ENCODE peak calls at places on chromosome 10, in five cellular contexts. One of them, this sample, is unnamed.

GRCh38 chr10:84842593-84842992 is 514.2 kb downstream of the CCSER2 start:
- DNase-seq in activated CD8-positive, alpha-beta memory T cell treated with anti-CD3 and anti-CD28 coated beads for 4 hours: no peak
- DNase-seq in frontal cortex: no peak
- DNase-seq in activated naive CD8-positive, alpha-beta T cell treated with anti-CD3 and anti-CD28 coated beads for 36 hours: no peak
- DNase-seq in CD8-positive, alpha-beta memory T cell: no peak
- DNase-seq in this sample: no peak

GRCh38 chr10:60679388-60679987 is 98.8 kb upstream of the CDK1 start:
- DNase-seq in activated CD8-positive, alpha-beta memory T cell treated with anti-CD3 and anti-CD28 coated beads for 4 hours: no peak
- DNase-seq in frontal cortex: no peak
- DNase-seq in activated naive CD8-positive, alpha-beta T cell treated with anti-CD3 and anti-CD28 coated beads for 36 hours: no peak
- DNase-seq in CD8-positive, alpha-beta memory T cell: no peak
- DNase-seq in this sample: no peak

GRCh38 chr10:29950391-29950790 is 109.0 kb downstream of the JCAD start:
- DNase-seq in activated CD8-positive, alpha-beta memory T cell treated with anti-CD3 and anti-CD28 coated beads for 4 hours: no peak
- DNase-seq in activated naive CD8-positive, alpha-beta T cell treated with anti-CD3 and anti-CD28 coated beads for 36 hours: no peak
- DNase-seq in frontal cortex: no peak
- DNase-seq in CD8-positive, alpha-beta memory T cell: no peak
- DNase-seq in this sample: no peak

GRCh38 chr10:22823109-22823508 is 104.7 kb upstream of the ARMC3 start:
- DNase-seq in activated naive CD8-positive, alpha-beta T cell treated with anti-CD3 and anti-CD28 coated beads for 36 hours: no peak
- DNase-seq in CD8-positive, alpha-beta memory T cell: no peak
- DNase-seq in frontal cortex: no peak
- DNase-seq in activated CD8-positive, alpha-beta memory T cell treated with anti-CD3 and anti-CD28 coated beads for 4 hours: no peak
- DNase-seq in this sample: no peak

GRCh38 chr10:68142761-68143160 is 33.5 kb downstream of the MYPN start:
- DNase-seq in activated naive CD8-positive, alpha-beta T cell treated with anti-CD3 and anti-CD28 coated beads for 36 hours: no peak
- DNase-seq in frontal cortex: no peak
- DNase-seq in CD8-positive, alpha-beta memory T cell: no peak
- DNase-seq in activated CD8-positive, alpha-beta memory T cell treated with anti-CD3 and anti-CD28 coated beads for 4 hours: no peak
- DNase-seq in this sample: no peak

GRCh38 chr10:92629945-92630344 is 37.0 kb downstream of the KIF11 start:
- DNase-seq in CD8-positive, alpha-beta memory T cell: no peak
- DNase-seq in activated CD8-positive, alpha-beta memory T cell treated with anti-CD3 and anti-CD28 coated beads for 4 hours: no peak
- DNase-seq in activated naive CD8-positive, alpha-beta T cell treated with anti-CD3 and anti-CD28 coated beads for 36 hours: no peak
- DNase-seq in frontal cortex: no peak
- DNase-seq in this sample: no peak

GRCh38 chr10:78514459-78514858 is 480.8 kb downstream of the RPS24 start:
- DNase-seq in frontal cortex: no peak
- DNase-seq in activated naive CD8-positive, alpha-beta T cell treated with anti-CD3 and anti-CD28 coated beads for 36 hours: no peak
- DNase-seq in activated CD8-positive, alpha-beta memory T cell treated with anti-CD3 and anti-CD28 coated beads for 4 hours: no peak
- DNase-seq in CD8-positive, alpha-beta memory T cell: no peak
- DNase-seq in this sample: no peak

GRCh38 chr10:43384252-43385221 is 13.1 kb downstream of the FXYD4 start:
- DNase-seq in frontal cortex: no peak
- DNase-seq in activated CD8-positive, alpha-beta memory T cell treated with anti-CD3 and anti-CD28 coated beads for 4 hours: no peak
- DNase-seq in CD8-positive, alpha-beta memory T cell: no peak
- DNase-seq in activated naive CD8-positive, alpha-beta T cell treated with anti-CD3 and anti-CD28 coated beads for 36 hours: no peak
- DNase-seq in this sample: peak

GRCh38 chr10:125159486-125159931 is 854 bp downstream of the CTBP2 start:
- DNase-seq in activated CD8-positive, alpha-beta memory T cell treated with anti-CD3 and anti-CD28 coated beads for 4 hours: no peak
- DNase-seq in CD8-positive, alpha-beta memory T cell: no peak
- DNase-seq in activated naive CD8-positive, alpha-beta T cell treated with anti-CD3 and anti-CD28 coated beads for 36 hours: no peak
- DNase-seq in frontal cortex: peak
- DNase-seq in this sample: peak

GRCh38 chr10:34156781-34157425 is 658.2 kb downstream of the PARD3 start:
- DNase-seq in CD8-positive, alpha-beta memory T cell: no peak
- DNase-seq in frontal cortex: no peak
- DNase-seq in activated naive CD8-positive, alpha-beta T cell treated with anti-CD3 and anti-CD28 coated beads for 36 hours: no peak
- DNase-seq in activated CD8-positive, alpha-beta memory T cell treated with anti-CD3 and anti-CD28 coated beads for 4 hours: no peak
- DNase-seq in this sample: no peak

GRCh38 chr10:7494034-7494433 is 83.2 kb upstream of the SFMBT2 start:
- DNase-seq in frontal cortex: no peak
- DNase-seq in activated CD8-positive, alpha-beta memory T cell treated with anti-CD3 and anti-CD28 coated beads for 4 hours: no peak
- DNase-seq in activated naive CD8-positive, alpha-beta T cell treated with anti-CD3 and anti-CD28 coated beads for 36 hours: no peak
- DNase-seq in CD8-positive, alpha-beta memory T cell: no peak
- DNase-seq in this sample: no peak

GRCh38 chr10:110501142-110501937 is 3.6 kb downstream of the DUSP5 start:
- DNase-seq in CD8-positive, alpha-beta memory T cell: no peak
- DNase-seq in activated CD8-positive, alpha-beta memory T cell treated with anti-CD3 and anti-CD28 coated beads for 4 hours: no peak
- DNase-seq in activated naive CD8-positive, alpha-beta T cell treated with anti-CD3 and anti-CD28 coated beads for 36 hours: peak
- DNase-seq in frontal cortex: peak
- DNase-seq in this sample: peak

GRCh38 chr10:89665302-89665701 is 20.3 kb upstream of the PANK1 start:
- DNase-seq in CD8-positive, alpha-beta memory T cell: no peak
- DNase-seq in frontal cortex: no peak
- DNase-seq in activated CD8-positive, alpha-beta memory T cell treated with anti-CD3 and anti-CD28 coated beads for 4 hours: no peak
- DNase-seq in activated naive CD8-positive, alpha-beta T cell treated with anti-CD3 and anti-CD28 coated beads for 36 hours: no peak
- DNase-seq in this sample: no peak

GRCh38 chr10:64385355-64385754 is 864.2 kb downstream of the REEP3 start:
- DNase-seq in frontal cortex: no peak
- DNase-seq in activated naive CD8-positive, alpha-beta T cell treated with anti-CD3 and anti-CD28 coated beads for 36 hours: no peak
- DNase-seq in CD8-positive, alpha-beta memory T cell: no peak
- DNase-seq in activated CD8-positive, alpha-beta memory T cell treated with anti-CD3 and anti-CD28 coated beads for 4 hours: no peak
- DNase-seq in this sample: no peak

GRCh38 chr10:1162481-1163203 is 106.5 kb downstream of the WDR37 start:
- DNase-seq in frontal cortex: no peak
- DNase-seq in activated naive CD8-positive, alpha-beta T cell treated with anti-CD3 and anti-CD28 coated beads for 36 hours: no peak
- DNase-seq in activated CD8-positive, alpha-beta memory T cell treated with anti-CD3 and anti-CD28 coated beads for 4 hours: no peak
- DNase-seq in CD8-positive, alpha-beta memory T cell: no peak
- DNase-seq in this sample: no peak

GRCh38 chr10:6665847-6666246 is 85.8 kb upstream of the PRKCQ start:
- DNase-seq in activated naive CD8-positive, alpha-beta T cell treated with anti-CD3 and anti-CD28 coated beads for 36 hours: peak
- DNase-seq in frontal cortex: no peak
- DNase-seq in activated CD8-positive, alpha-beta memory T cell treated with anti-CD3 and anti-CD28 coated beads for 4 hours: no peak
- DNase-seq in CD8-positive, alpha-beta memory T cell: peak
- DNase-seq in this sample: no peak

GRCh38 chr10:72174297-72174662 is 41.5 kb upstream of the ANAPC16 start:
- DNase-seq in frontal cortex: no peak
- DNase-seq in CD8-positive, alpha-beta memory T cell: no peak
- DNase-seq in activated naive CD8-positive, alpha-beta T cell treated with anti-CD3 and anti-CD28 coated beads for 36 hours: no peak
- DNase-seq in activated CD8-positive, alpha-beta memory T cell treated with anti-CD3 and anti-CD28 coated beads for 4 hours: no peak
- DNase-seq in this sample: no peak

GRCh38 chr10:125104559-125104958 is 55.8 kb downstream of the CTBP2 start:
- DNase-seq in activated CD8-positive, alpha-beta memory T cell treated with anti-CD3 and anti-CD28 coated beads for 4 hours: no peak
- DNase-seq in frontal cortex: no peak
- DNase-seq in CD8-positive, alpha-beta memory T cell: no peak
- DNase-seq in activated naive CD8-positive, alpha-beta T cell treated with anti-CD3 and anti-CD28 coated beads for 36 hours: no peak
- DNase-seq in this sample: no peak

GRCh38 chr10:29501692-29502091 is 133.1 kb downstream of the SVIL start:
- DNase-seq in frontal cortex: no peak
- DNase-seq in activated CD8-positive, alpha-beta memory T cell treated with anti-CD3 and anti-CD28 coated beads for 4 hours: no peak
- DNase-seq in CD8-positive, alpha-beta memory T cell: no peak
- DNase-seq in activated naive CD8-positive, alpha-beta T cell treated with anti-CD3 and anti-CD28 coated beads for 36 hours: no peak
- DNase-seq in this sample: peak

GRCh38 chr10:132932461-132933307 is 9.7 kb downstream of the CFAP46 start:
- DNase-seq in frontal cortex: no peak
- DNase-seq in CD8-positive, alpha-beta memory T cell: no peak
- DNase-seq in activated naive CD8-positive, alpha-beta T cell treated with anti-CD3 and anti-CD28 coated beads for 36 hours: no peak
- DNase-seq in activated CD8-positive, alpha-beta memory T cell treated with anti-CD3 and anti-CD28 coated beads for 4 hours: no peak
- DNase-seq in this sample: no peak

GRCh38 chr10:6211341-6212265 is 8.9 kb downstream of the PFKFB3 start:
- DNase-seq in CD8-positive, alpha-beta memory T cell: no peak
- DNase-seq in activated naive CD8-positive, alpha-beta T cell treated with anti-CD3 and anti-CD28 coated beads for 36 hours: no peak
- DNase-seq in activated CD8-positive, alpha-beta memory T cell treated with anti-CD3 and anti-CD28 coated beads for 4 hours: no peak
- DNase-seq in frontal cortex: peak
- DNase-seq in this sample: no peak

GRCh38 chr10:117454502-117454901 is 79.3 kb upstream of the PDZD8 start:
- DNase-seq in CD8-positive, alpha-beta memory T cell: no peak
- DNase-seq in frontal cortex: no peak
- DNase-seq in activated naive CD8-positive, alpha-beta T cell treated with anti-CD3 and anti-CD28 coated beads for 36 hours: no peak
- DNase-seq in activated CD8-positive, alpha-beta memory T cell treated with anti-CD3 and anti-CD28 coated beads for 4 hours: no peak
- DNase-seq in this sample: no peak

GRCh38 chr10:93165367-93165766 is 91.7 kb downstream of the CYP26A1 start:
- DNase-seq in activated naive CD8-positive, alpha-beta T cell treated with anti-CD3 and anti-CD28 coated beads for 36 hours: no peak
- DNase-seq in frontal cortex: no peak
- DNase-seq in CD8-positive, alpha-beta memory T cell: no peak
- DNase-seq in activated CD8-positive, alpha-beta memory T cell treated with anti-CD3 and anti-CD28 coated beads for 4 hours: no peak
- DNase-seq in this sample: no peak

This sample was measured in SW 1271.